ENCODE peak calls at places on chromosomes 7 and 10, in nine cellular contexts. G is cardiac fibroblast, P is NCI-H345, J is GM12891, H is vagina, Q is renal cortical epithelial cell, W is HT1080, T is NCI-H1105 treated with DMSO at 0.1 percent for 48 hours, X is AG09319. E is an unnamed sample.

GRCh38 chr10:73858013-73858708 is 16.2 kb downstream of the CAMK2G start:
- DNase-seq in G (no peak), P (no peak), J (no peak), H (no peak), Q (peak), W (no peak), T (no peak), X (no peak), E (no peak)

GRCh38 chr10:127922675-127923366 is 15.9 kb downstream of the PTPRE start:
- DNase-seq in G (peak), P (no peak), J (no peak), H (no peak), Q (peak), W (peak), T (no peak), X (peak), E (peak)

GRCh38 chr10:3477683-3478082 is 305.1 kb upstream of the PITRM1 start:
- DNase-seq in G (peak), P (no peak), J (no peak), H (no peak), Q (peak), W (no peak), T (no peak), X (no peak), E (peak)

GRCh38 chr10:96890172-96890513 is 58.0 kb downstream of the LCOR start:
- DNase-seq in G (no peak), P (no peak), J (no peak), H (no peak), Q (peak), W (no peak), T (no peak), X (no peak), E (no peak)

GRCh38 chr7:75735059-75735458 is 3.7 kb downstream of the HIP1 start:
- DNase-seq in G (no peak), P (no peak), J (no peak), H (no peak), Q (no peak), W (no peak), T (no peak), X (no peak), E (no peak)

GRCh38 chr10:103451091-103451801 is 924 bp downstream of the CALHM2 start:
- DNase-seq in G (peak), P (no peak), J (peak), H (no peak), Q (peak), W (no peak), T (no peak), X (peak), E (peak)

GRCh38 chr7:105796365-105796764 is 80.0 kb downstream of the ATXN7L1 start:
- DNase-seq in G (no peak), P (no peak), J (no peak), H (no peak), Q (no peak), W (no peak), T (no peak), X (no peak), E (peak)

GRCh38 chr10:119724630-119725549 is 960 bp upstream of the INPP5F start:
- DNase-seq in G (peak), P (no peak), J (no peak), H (no peak), Q (peak), W (peak), T (peak), X (no peak), E (no peak)

GRCh38 chr7:2383543-2384274 is 19.7 kb upstream of the CHST12 start:
- DNase-seq in G (no peak), P (no peak), J (no peak), H (no peak), Q (no peak), W (no peak), T (no peak), X (no peak), E (no peak)

GRCh38 chr10:97102441-97102840 is 83.3 kb downstream of the SLIT1 start:
- DNase-seq in G (no peak), P (no peak), J (no peak), H (no peak), Q (no peak), W (no peak), T (no peak), X (no peak), E (no peak)

GRCh38 chr10:43200538-43201390 is 62.5 kb downstream of the CSGALNACT2 start:
- DNase-seq in G (no peak), P (no peak), J (no peak), H (peak), Q (no peak), W (no peak), T (no peak), X (no peak), E (no peak)

GRCh38 chr10:52818019-52818418 is 45.4 kb upstream of the MBL2 start:
- DNase-seq in G (peak), P (peak), J (peak), H (no peak), Q (peak), W (peak), T (peak), X (no peak), E (peak)

GRCh38 chr10:27230022-27230421 is 10.6 kb downstream of the ACBD5 start:
- DNase-seq in G (no peak), P (no peak), J (no peak), H (no peak), Q (no peak), W (no peak), T (no peak), X (no peak), E (no peak)

GRCh38 chr10:93436577-93436976 is 45.6 kb downstream of the MYOF start:
- DNase-seq in G (peak), P (no peak), J (no peak), H (no peak), Q (peak), W (peak), T (no peak), X (peak), E (peak)

GRCh38 chr10:86402283-86402931 is 35.8 kb upstream of the GRID1 start:
- DNase-seq in G (no peak), P (no peak), J (no peak), H (no peak), Q (no peak), W (peak), T (no peak), X (no peak), E (peak)